ENCODE peak calls at places on chromosomes 16 and 17, in ten cellular contexts. B, Q, Z, O, L, H, M, V, G and D are unnamed samples.

GRCh38 chr16:1221628-1222552 is 3.2 kb downstream of the TPSG1 start:
- DNase-seq in B (no peak), Q (no peak), Z (no peak), O (no peak), L (no peak), H (no peak), M (no peak), V (no peak), G (no peak), D (no peak)

GRCh38 chr16:24036614-24037013 is 200.8 kb downstream of the PRKCB start:
- DNase-seq in B (no peak), Q (peak), Z (peak), O (no peak), L (peak), H (peak), M (peak), V (peak), G (peak), D (peak)

GRCh38 chr17:57372156-57372555 is 115.8 kb downstream of the MSI2 start:
- DNase-seq in B (no peak), Q (no peak), Z (no peak), O (no peak), L (no peak), H (no peak), M (peak), V (peak), G (no peak), D (no peak)

GRCh38 chr17:67376509-67376891 is 581 bp upstream of the PITPNC1 start:
- DNase-seq in B (no peak), Q (no peak), Z (peak), O (no peak), L (no peak), H (no peak), M (no peak), V (no peak), G (no peak), D (no peak)

GRCh38 chr16:54602666-54603065 is 316.1 kb upstream of the IRX3 start:
- DNase-seq in B (no peak), Q (no peak), Z (peak), O (no peak), L (no peak), H (no peak), M (no peak), V (no peak), G (no peak), D (no peak)

GRCh38 chr16:10629592-10629963 is 49.2 kb upstream of the EMP2 start:
- DNase-seq in B (no peak), Q (no peak), Z (no peak), O (no peak), L (no peak), H (no peak), M (no peak), V (no peak), G (no peak), D (no peak)

GRCh38 chr17:67532326-67532871 is 155.3 kb downstream of the PITPNC1 start:
- DNase-seq in B (no peak), Q (no peak), Z (no peak), O (no peak), L (no peak), H (no peak), M (no peak), V (no peak), G (no peak), D (no peak)

GRCh38 chr17:71085238-71086033 is 916.1 kb downstream of the KCNJ2 start:
- DNase-seq in B (no peak), Q (no peak), Z (peak), O (no peak), L (no peak), H (no peak), M (no peak), V (peak), G (no peak), D (no peak)

GRCh38 chr17:56727876-56728617 is 105.7 kb downstream of the C17orf67 start:
- DNase-seq in B (no peak), Q (no peak), Z (no peak), O (no peak), L (no peak), H (no peak), M (peak), V (no peak), G (no peak), D (no peak)

GRCh38 chr16:78705694-78706093 is 606.2 kb downstream of the WWOX start:
- DNase-seq in B (no peak), Q (no peak), Z (no peak), O (no peak), L (no peak), H (peak), M (no peak), V (no peak), G (no peak), D (no peak)

GRCh38 chr17:65177901-65178300 is 40.7 kb downstream of the RGS9 start:
- DNase-seq in B (no peak), Q (no peak), Z (peak), O (no peak), L (no peak), H (no peak), M (peak), V (no peak), G (no peak), D (no peak)

GRCh38 chr17:1714980-1715802 is 5.0 kb upstream of the TLCD2 start:
- DNase-seq in B (peak), Q (peak), Z (peak), O (peak), L (peak), H (no peak), M (peak), V (peak), G (no peak), D (no peak)

GRCh38 chr16:31201511-31202401 is 804 bp downstream of the PYCARD start:
- DNase-seq in B (no peak), Q (peak), Z (peak), O (no peak), L (no peak), H (no peak), M (no peak), V (no peak), G (peak), D (peak)

GRCh38 chr17:59493867-59494266 is 71.5 kb upstream of the DHX40 start:
- DNase-seq in B (no peak), Q (no peak), Z (no peak), O (no peak), L (no peak), H (no peak), M (no peak), V (no peak), G (no peak), D (no peak)